ENCODE peak calls at places on chromosomes 6 and 20, in six cellular contexts. One of them, this sample, is unnamed.

GRCh38 chr6:111737065-111737521 is 131.4 kb upstream of the TRAF3IP2 start:
- DNase-seq in memory B cell: no peak
- DNase-seq in CD4-positive, alpha-beta T cell: no peak
- DNase-seq in T-helper 9 cell: no peak
- DNase-seq in GM03348: peak; percentile 33
- DNase-seq in stimulated activated CD4-positive, alpha-beta T cell treated with anti-CD3 and anti-CD28 coated beads, Interleukin-2, amount 100 ng/mL, for 24 hours: peak; percentile 28
- DNase-seq in this sample: no peak

GRCh38 chr6:122717350-122717749 is 62.2 kb upstream of the FABP7 start:
- DNase-seq in memory B cell: no peak
- DNase-seq in CD4-positive, alpha-beta T cell: no peak
- DNase-seq in T-helper 9 cell: no peak
- DNase-seq in GM03348: no peak
- DNase-seq in stimulated activated CD4-positive, alpha-beta T cell treated with anti-CD3 and anti-CD28 coated beads, Interleukin-2, amount 100 ng/mL, for 24 hours: no peak
- DNase-seq in this sample: no peak

GRCh38 chr6:30548375-30548774 is 7.9 kb downstream of the GNL1 start:
- DNase-seq in memory B cell: no peak
- DNase-seq in CD4-positive, alpha-beta T cell: no peak
- DNase-seq in T-helper 9 cell: no peak
- DNase-seq in GM03348: no peak
- DNase-seq in stimulated activated CD4-positive, alpha-beta T cell treated with anti-CD3 and anti-CD28 coated beads, Interleukin-2, amount 100 ng/mL, for 24 hours: no peak
- DNase-seq in this sample: no peak

GRCh38 chr6:30287139-30287538 is 39.6 kb upstream of the TRIM39 start:
- DNase-seq in memory B cell: no peak
- DNase-seq in CD4-positive, alpha-beta T cell: no peak
- DNase-seq in T-helper 9 cell: no peak
- DNase-seq in GM03348: no peak
- DNase-seq in stimulated activated CD4-positive, alpha-beta T cell treated with anti-CD3 and anti-CD28 coated beads, Interleukin-2, amount 100 ng/mL, for 24 hours: no peak
- DNase-seq in this sample: no peak

GRCh38 chr20:44701889-44702288 is 13.3 kb upstream of the CCN5 start:
- DNase-seq in memory B cell: no peak
- DNase-seq in CD4-positive, alpha-beta T cell: no peak
- DNase-seq in T-helper 9 cell: no peak
- DNase-seq in GM03348: no peak
- DNase-seq in stimulated activated CD4-positive, alpha-beta T cell treated with anti-CD3 and anti-CD28 coated beads, Interleukin-2, amount 100 ng/mL, for 24 hours: no peak
- DNase-seq in this sample: no peak

GRCh38 chr6:135334169-135334568 is 153.1 kb downstream of the MYB start:
- DNase-seq in memory B cell: no peak
- DNase-seq in CD4-positive, alpha-beta T cell: no peak
- DNase-seq in T-helper 9 cell: no peak
- DNase-seq in GM03348: no peak
- DNase-seq in stimulated activated CD4-positive, alpha-beta T cell treated with anti-CD3 and anti-CD28 coated beads, Interleukin-2, amount 100 ng/mL, for 24 hours: no peak
- DNase-seq in this sample: no peak

GRCh38 chr6:34465551-34466241 is at the start of gene PACSIN1:
- DNase-seq in memory B cell: peak; percentile 7
- DNase-seq in CD4-positive, alpha-beta T cell: no peak
- DNase-seq in T-helper 9 cell: no peak
- DNase-seq in GM03348: peak; percentile 53
- DNase-seq in stimulated activated CD4-positive, alpha-beta T cell treated with anti-CD3 and anti-CD28 coated beads, Interleukin-2, amount 100 ng/mL, for 24 hours: peak; percentile 33
- DNase-seq in this sample: no peak

GRCh38 chr6:126232671-126233070 is 107.2 kb upstream of the CENPW start:
- DNase-seq in memory B cell: no peak
- DNase-seq in CD4-positive, alpha-beta T cell: no peak
- DNase-seq in T-helper 9 cell: no peak
- DNase-seq in GM03348: no peak
- DNase-seq in stimulated activated CD4-positive, alpha-beta T cell treated with anti-CD3 and anti-CD28 coated beads, Interleukin-2, amount 100 ng/mL, for 24 hours: no peak
- DNase-seq in this sample: no peak

GRCh38 chr6:41334482-41335023 is 855 bp upstream of the NCR2 start:
- DNase-seq in memory B cell: no peak
- DNase-seq in CD4-positive, alpha-beta T cell: no peak
- DNase-seq in T-helper 9 cell: no peak
- DNase-seq in GM03348: no peak
- DNase-seq in stimulated activated CD4-positive, alpha-beta T cell treated with anti-CD3 and anti-CD28 coated beads, Interleukin-2, amount 100 ng/mL, for 24 hours: no peak
- DNase-seq in this sample: no peak

GRCh38 chr20:44491635-44492395 is 16.1 kb downstream of the TTPAL start:
- DNase-seq in memory B cell: no peak
- DNase-seq in CD4-positive, alpha-beta T cell: no peak
- DNase-seq in T-helper 9 cell: no peak
- DNase-seq in GM03348: peak; percentile 66
- DNase-seq in stimulated activated CD4-positive, alpha-beta T cell treated with anti-CD3 and anti-CD28 coated beads, Interleukin-2, amount 100 ng/mL, for 24 hours: no peak
- DNase-seq in this sample: no peak

GRCh38 chr20:54525906-54526596 is 50.7 kb downstream of the DOK5 start:
- DNase-seq in memory B cell: no peak
- DNase-seq in CD4-positive, alpha-beta T cell: no peak
- DNase-seq in T-helper 9 cell: no peak
- DNase-seq in GM03348: no peak
- DNase-seq in stimulated activated CD4-positive, alpha-beta T cell treated with anti-CD3 and anti-CD28 coated beads, Interleukin-2, amount 100 ng/mL, for 24 hours: no peak
- DNase-seq in this sample: no peak

GRCh38 chr20:4766631-4767030 is 44.9 kb downstream of the PRND start:
- DNase-seq in memory B cell: peak; percentile 48
- DNase-seq in CD4-positive, alpha-beta T cell: no peak
- DNase-seq in T-helper 9 cell: no peak
- DNase-seq in GM03348: no peak
- DNase-seq in stimulated activated CD4-positive, alpha-beta T cell treated with anti-CD3 and anti-CD28 coated beads, Interleukin-2, amount 100 ng/mL, for 24 hours: no peak
- DNase-seq in this sample: peak; percentile 35

GRCh38 chr6:30097902-30098606 is 14.8 kb downstream of the TRIM31 start:
- DNase-seq in memory B cell: no peak
- DNase-seq in CD4-positive, alpha-beta T cell: no peak
- DNase-seq in T-helper 9 cell: no peak
- DNase-seq in GM03348: no peak
- DNase-seq in stimulated activated CD4-positive, alpha-beta T cell treated with anti-CD3 and anti-CD28 coated beads, Interleukin-2, amount 100 ng/mL, for 24 hours: no peak
- DNase-seq in this sample: no peak

GRCh38 chr6:134431306-134431919 is 113.5 kb upstream of the SGK1 start:
- DNase-seq in memory B cell: no peak
- DNase-seq in CD4-positive, alpha-beta T cell: no peak
- DNase-seq in T-helper 9 cell: no peak
- DNase-seq in GM03348: no peak
- DNase-seq in stimulated activated CD4-positive, alpha-beta T cell treated with anti-CD3 and anti-CD28 coated beads, Interleukin-2, amount 100 ng/mL, for 24 hours: no peak
- DNase-seq in this sample: no peak

GRCh38 chr6:96947055-96947454 is 22.5 kb downstream of the KLHL32 start:
- DNase-seq in memory B cell: peak; percentile 6
- DNase-seq in CD4-positive, alpha-beta T cell: no peak
- DNase-seq in T-helper 9 cell: no peak
- DNase-seq in GM03348: no peak
- DNase-seq in stimulated activated CD4-positive, alpha-beta T cell treated with anti-CD3 and anti-CD28 coated beads, Interleukin-2, amount 100 ng/mL, for 24 hours: no peak
- DNase-seq in this sample: no peak

GRCh38 chr20:20719411-20719810 is 7.0 kb upstream of the RALGAPA2 start:
- DNase-seq in memory B cell: no peak
- DNase-seq in CD4-positive, alpha-beta T cell: no peak
- DNase-seq in T-helper 9 cell: no peak
- DNase-seq in GM03348: no peak
- DNase-seq in stimulated activated CD4-positive, alpha-beta T cell treated with anti-CD3 and anti-CD28 coated beads, Interleukin-2, amount 100 ng/mL, for 24 hours: no peak
- DNase-seq in this sample: no peak

GRCh38 chr6:139240161-139241010 is 51.4 kb downstream of the TXLNB start:
- DNase-seq in memory B cell: no peak
- DNase-seq in CD4-positive, alpha-beta T cell: no peak
- DNase-seq in T-helper 9 cell: no peak
- DNase-seq in GM03348: peak; percentile 44
- DNase-seq in stimulated activated CD4-positive, alpha-beta T cell treated with anti-CD3 and anti-CD28 coated beads, Interleukin-2, amount 100 ng/mL, for 24 hours: no peak
- DNase-seq in this sample: no peak

GRCh38 chr20:63846938-63847373 is 14.3 kb upstream of the ABHD16B start:
- DNase-seq in memory B cell: no peak
- DNase-seq in CD4-positive, alpha-beta T cell: no peak
- DNase-seq in T-helper 9 cell: no peak
- DNase-seq in GM03348: no peak
- DNase-seq in stimulated activated CD4-positive, alpha-beta T cell treated with anti-CD3 and anti-CD28 coated beads, Interleukin-2, amount 100 ng/mL, for 24 hours: no peak
- DNase-seq in this sample: no peak

GRCh38 chr6:19309661-19310060 is 527.5 kb upstream of the ID4 start:
- DNase-seq in memory B cell: no peak
- DNase-seq in CD4-positive, alpha-beta T cell: no peak
- DNase-seq in T-helper 9 cell: no peak
- DNase-seq in GM03348: no peak
- DNase-seq in stimulated activated CD4-positive, alpha-beta T cell treated with anti-CD3 and anti-CD28 coated beads, Interleukin-2, amount 100 ng/mL, for 24 hours: no peak
- DNase-seq in this sample: no peak

GRCh38 chr6:17022604-17023003 is 79.2 kb upstream of the STMND1 start:
- DNase-seq in memory B cell: no peak
- DNase-seq in CD4-positive, alpha-beta T cell: no peak
- DNase-seq in T-helper 9 cell: no peak
- DNase-seq in GM03348: no peak
- DNase-seq in stimulated activated CD4-positive, alpha-beta T cell treated with anti-CD3 and anti-CD28 coated beads, Interleukin-2, amount 100 ng/mL, for 24 hours: no peak
- DNase-seq in this sample: no peak

GRCh38 chr6:99613705-99614429 is 7.2 kb downstream of the PRDM13 start:
- DNase-seq in memory B cell: no peak
- DNase-seq in CD4-positive, alpha-beta T cell: no peak
- DNase-seq in T-helper 9 cell: no peak
- DNase-seq in GM03348: no peak
- DNase-seq in stimulated activated CD4-positive, alpha-beta T cell treated with anti-CD3 and anti-CD28 coated beads, Interleukin-2, amount 100 ng/mL, for 24 hours: peak; percentile 45
- DNase-seq in this sample: no peak

GRCh38 chr6:147226163-147226724 is 22.0 kb downstream of the STXBP5 start:
- DNase-seq in memory B cell: no peak
- DNase-seq in CD4-positive, alpha-beta T cell: no peak
- DNase-seq in T-helper 9 cell: no peak
- DNase-seq in GM03348: no peak
- DNase-seq in stimulated activated CD4-positive, alpha-beta T cell treated with anti-CD3 and anti-CD28 coated beads, Interleukin-2, amount 100 ng/mL, for 24 hours: no peak
- DNase-seq in this sample: no peak

This sample was measured in stimulated activated naive B cell treated with anti-CD40 and anti-IgM and Interleukin-4, amounts not matched to agents 10 μg/mL and 1 μg/mL and 100 μg/mL, for 72 hours.